ENCODE peak calls at places on chromosomes 3 and 15, in four cellular contexts. W, N, K and Q are unnamed samples.

GRCh38 chr15:97177135-97177704 is 783.3 kb upstream of the ARRDC4 start:
- DNase-seq in W (no peak), N (no peak), K (no peak), Q (no peak)

GRCh38 chr3:160870327-160870726 is 114.3 kb downstream of the PPM1L start:
- DNase-seq in W (no peak), N (no peak), K (no peak), Q (no peak)

GRCh38 chr3:176939022-176939817 is 258.1 kb downstream of the TBL1XR1 start:
- DNase-seq in W (peak; percentile 4), N (no peak), K (peak; percentile 43), Q (no peak)

GRCh38 chr3:39848365-39848764 is 39.0 kb downstream of the MYRIP start:
- DNase-seq in W (no peak), N (no peak), K (no peak), Q (no peak)

GRCh38 chr3:70064194-70064787 is 64.8 kb downstream of the SAMMSON start:
- DNase-seq in W (no peak), N (no peak), K (peak; percentile 4), Q (no peak)

GRCh38 chr3:123657578-123657977 is 72.7 kb upstream of the HACD2 start:
- DNase-seq in W (no peak), N (no peak), K (no peak), Q (no peak)

GRCh38 chr3:195818301-195818700 is 6.6 kb upstream of the MUC4 start:
- DNase-seq in W (no peak), N (peak; percentile 71), K (no peak), Q (no peak)

GRCh38 chr3:195159819-195160175 is 111.2 kb downstream of the XXYLT1 start:
- DNase-seq in W (no peak), N (no peak), K (no peak), Q (no peak)

GRCh38 chr3:115699741-115700140 is 76.4 kb downstream of the GAP43 start:
- DNase-seq in W (no peak), N (no peak), K (no peak), Q (no peak)

GRCh38 chr3:6878731-6879130 is 17.8 kb downstream of the GRM7 start:
- DNase-seq in W (no peak), N (no peak), K (no peak), Q (no peak)

GRCh38 chr3:14303336-14304100 is 98.9 kb upstream of the SLC6A6 start:
- DNase-seq in W (no peak), N (peak; percentile 55), K (no peak), Q (no peak)

GRCh38 chr3:142279965-142280590 is 54.7 kb upstream of the GK5 start:
- DNase-seq in W (peak; percentile 4), N (no peak), K (peak; percentile 65), Q (no peak)

GRCh38 chr3:64148955-64149653 is 76.2 kb downstream of the PRICKLE2 start:
- DNase-seq in W (no peak), N (no peak), K (no peak), Q (no peak)

GRCh38 chr3:104856743-104857142 is 510.0 kb upstream of the ALCAM start:
- DNase-seq in W (no peak), N (no peak), K (no peak), Q (no peak)

GRCh38 chr3:111681705-111682426 is 86.7 kb upstream of the ZBED2 start:
- DNase-seq in W (no peak), N (no peak), K (no peak), Q (no peak)

GRCh38 chr3:127324913-127325629 is 37.2 kb upstream of the PRR20G start:
- DNase-seq in W (no peak), N (no peak), K (no peak), Q (no peak)